ENCODE peak calls at places on chromosomes 7 and 10, in nine cellular contexts. X is heart right ventricle, R is astrocyte of the spinal cord, Y is lower leg skin, U is dorsolateral prefrontal cortex, Z is WERI-Rb-1, O is osteoblast, Q is iPS DF 6.9, N is mesendoderm. P is an unnamed sample.

GRCh38 chr7:143884978-143885559 is 16.9 kb downstream of the TCAF1 start:
- DNase-seq in X (peak), R (peak), Y (peak), U (peak), Z (peak), O (peak), Q (no peak), N (peak), P (peak)

GRCh38 chr7:155426543-155427410 is 31.2 kb upstream of the EN2 start:
- DNase-seq in X (no peak), R (no peak), Y (no peak), U (no peak), Z (no peak), O (no peak), Q (no peak), N (no peak), P (peak)

GRCh38 chr7:116305485-116306408 is 95.4 kb downstream of the TES start:
- DNase-seq in X (no peak), R (peak), Y (no peak), U (no peak), Z (no peak), O (no peak), Q (no peak), N (peak), P (no peak)

GRCh38 chr10:62384057-62384446 is 9.9 kb downstream of the ZNF365 start:
- DNase-seq in X (no peak), R (peak), Y (no peak), U (no peak), Z (no peak), O (peak), Q (no peak), N (no peak), P (no peak)

GRCh38 chr10:1643911-1644810 is 93.2 kb downstream of the ADARB2 start:
- DNase-seq in X (no peak), R (no peak), Y (no peak), U (no peak), Z (no peak), O (peak), Q (no peak), N (no peak), P (no peak)

GRCh38 chr10:127935115-127935561 is 28.2 kb downstream of the PTPRE start:
- DNase-seq in X (no peak), R (peak), Y (peak), U (peak), Z (no peak), O (no peak), Q (no peak), N (no peak), P (no peak)

GRCh38 chr7:152341039-152341913 is 94.5 kb downstream of the KMT2C start:
- DNase-seq in X (no peak), R (peak), Y (no peak), U (no peak), Z (peak), O (peak), Q (no peak), N (peak), P (no peak)

GRCh38 chr7:142815099-142815498 is 39.8 kb upstream of the EPHB6 start:
- DNase-seq in X (no peak), R (no peak), Y (no peak), U (no peak), Z (peak), O (no peak), Q (no peak), N (no peak), P (no peak)

GRCh38 chr10:74672430-74672829 is 154.0 kb upstream of the KAT6B start:
- DNase-seq in X (no peak), R (no peak), Y (no peak), U (no peak), Z (no peak), O (no peak), Q (no peak), N (no peak), P (no peak)

GRCh38 chr10:119680668-119681070 is 29.5 kb downstream of the BAG3 start:
- DNase-seq in X (no peak), R (peak), Y (no peak), U (no peak), Z (no peak), O (no peak), Q (no peak), N (no peak), P (no peak)

GRCh38 chr10:104406715-104407517 is 53.3 kb downstream of the CFAP58 start:
- DNase-seq in X (no peak), R (peak), Y (no peak), U (no peak), Z (no peak), O (no peak), Q (no peak), N (peak), P (no peak)

GRCh38 chr10:74901240-74901827 is 74.9 kb downstream of the KAT6B start:
- DNase-seq in X (no peak), R (no peak), Y (no peak), U (no peak), Z (no peak), O (no peak), Q (no peak), N (no peak), P (no peak)

GRCh38 chr10:79052311-79053080 is 16.3 kb upstream of the ZMIZ1 start:
- DNase-seq in X (no peak), R (no peak), Y (peak), U (peak), Z (no peak), O (peak), Q (no peak), N (peak), P (peak)

GRCh38 chr10:33731322-33731721 is 396.9 kb upstream of the NRP1 start:
- DNase-seq in X (no peak), R (no peak), Y (no peak), U (no peak), Z (no peak), O (no peak), Q (no peak), N (no peak), P (no peak)

GRCh38 chr10:7243873-7244272 is 167.0 kb downstream of the SFMBT2 start:
- DNase-seq in X (no peak), R (no peak), Y (no peak), U (no peak), Z (no peak), O (no peak), Q (no peak), N (no peak), P (no peak)

GRCh38 chr10:114389429-114389828 is 14.9 kb downstream of the AFAP1L2 start:
- DNase-seq in X (no peak), R (peak), Y (no peak), U (no peak), Z (no peak), O (no peak), Q (no peak), N (no peak), P (no peak)

GRCh38 chr7:30694774-30695721 is 12.8 kb upstream of the CRHR2 start:
- DNase-seq in X (no peak), R (no peak), Y (no peak), U (no peak), Z (no peak), O (peak), Q (no peak), N (peak), P (peak)

GRCh38 chr10:130038019-130038555 is 72.5 kb downstream of the C10orf143 start:
- DNase-seq in X (no peak), R (no peak), Y (peak), U (no peak), Z (no peak), O (no peak), Q (no peak), N (no peak), P (no peak)

GRCh38 chr10:24820616-24821015 is 96.9 kb upstream of the ARHGAP21 start:
- DNase-seq in X (no peak), R (no peak), Y (no peak), U (no peak), Z (no peak), O (no peak), Q (no peak), N (no peak), P (no peak)

GRCh38 chr7:48246073-48246472 is 74.8 kb downstream of the ABCA13 start:
- DNase-seq in X (no peak), R (peak), Y (no peak), U (no peak), Z (no peak), O (no peak), Q (no peak), N (no peak), P (no peak)

GRCh38 chr7:30655096-30655970 is 26.9 kb downstream of the CRHR2 start:
- DNase-seq in X (no peak), R (no peak), Y (peak), U (peak), Z (no peak), O (peak), Q (no peak), N (no peak), P (peak)

GRCh38 chr10:89301231-89301630 is 615 bp upstream of the IFIT2 start:
- DNase-seq in X (no peak), R (peak), Y (no peak), U (no peak), Z (no peak), O (peak), Q (no peak), N (no peak), P (no peak)

GRCh38 chr7:32033006-32033405 is 37.2 kb downstream of the PDE1C start:
- DNase-seq in X (no peak), R (no peak), Y (no peak), U (no peak), Z (no peak), O (no peak), Q (no peak), N (peak), P (no peak)

DNA sequence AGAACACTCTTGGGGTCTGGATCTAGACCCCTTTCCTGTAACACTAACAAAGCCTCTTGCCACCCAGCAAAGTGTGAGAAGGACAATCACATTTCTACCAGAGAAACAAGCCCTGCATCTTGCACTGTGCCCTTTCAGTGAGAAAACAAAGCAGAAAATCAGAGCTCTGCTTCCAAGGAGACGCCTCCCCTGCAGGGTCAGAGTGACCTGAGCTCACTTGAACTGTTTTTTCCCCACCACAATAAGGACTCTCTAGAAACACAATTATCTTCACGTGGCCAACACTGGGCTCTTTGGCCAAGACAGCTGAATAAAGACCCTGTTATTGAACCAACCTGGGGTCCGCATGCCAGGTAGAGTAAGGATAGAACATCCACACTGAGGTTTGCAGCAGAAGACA is 30.1 kb upstream of the PRLHR start:
- DNase-seq in X (no peak), R (no peak), Y (no peak), U (no peak), Z (no peak), O (no peak), Q (no peak), N (no peak), P (no peak)
- H3K4me3 ChIP-seq in X (no peak), R (no peak), Y (no peak), U (no peak), Z (no peak), O (no peak), Q (no peak), N (no peak), P (no peak)

GRCh38 chr7:136874393-136875032 is 6.1 kb downstream of the CHRM2 start:
- DNase-seq in X (no peak), R (peak), Y (no peak), U (no peak), Z (peak), O (no peak), Q (no peak), N (peak), P (no peak)

GRCh38 chr7:136869991-136870798 is 1.7 kb downstream of the CHRM2 start:
- DNase-seq in X (peak), R (peak), Y (no peak), U (peak), Z (peak), O (peak), Q (no peak), N (peak), P (peak)

GRCh38 chr7:136869006-136869961 is 832 bp downstream of the CHRM2 start:
- DNase-seq in X (peak), R (peak), Y (peak), U (peak), Z (peak), O (peak), Q (no peak), N (peak), P (peak)

GRCh38 chr7:136868496-136869005 is at the start of gene CHRM2:
- DNase-seq in X (peak), R (peak), Y (no peak), U (peak), Z (peak), O (peak), Q (no peak), N (peak), P (no peak)

GRCh38 chr7:136870799-136871487 is 2.5 kb downstream of the CHRM2 start:
- DNase-seq in X (peak), R (peak), Y (no peak), U (no peak), Z (peak), O (peak), Q (no peak), N (peak), P (no peak)
- H3K4me3 ChIP-seq in X (peak), R (peak), Y (no peak), U (peak), Z (peak), O (peak), Q (peak), N (no peak), P (no peak)

GRCh38 chr7:129781128-129781855 is 169.8 kb downstream of the NRF1 start:
- DNase-seq in X (no peak), R (no peak), Y (no peak), U (no peak), Z (peak), O (peak), Q (no peak), N (no peak), P (no peak)
- H3K4me3 ChIP-seq in X (no peak), R (no peak), Y (peak), U (peak), Z (peak), O (no peak), Q (peak), N (no peak), P (no peak)

GRCh38 chr10:69382382-69383117 is 34.2 kb downstream of the TACR2 start:
- DNase-seq in X (no peak), R (peak), Y (no peak), U (no peak), Z (no peak), O (peak), Q (no peak), N (no peak), P (no peak)

GRCh38 chr10:69384320-69384719 is 32.4 kb downstream of the TACR2 start:
- DNase-seq in X (no peak), R (no peak), Y (no peak), U (no peak), Z (no peak), O (peak), Q (no peak), N (no peak), P (no peak)

GRCh38 chr10:69385454-69386350 is 31.0 kb downstream of the TACR2 start:
- DNase-seq in X (no peak), R (no peak), Y (no peak), U (no peak), Z (peak), O (peak), Q (no peak), N (no peak), P (no peak)

GRCh38 chr10:69379800-69380199 is 36.9 kb downstream of the TACR2 start:
- DNase-seq in X (no peak), R (no peak), Y (no peak), U (no peak), Z (no peak), O (no peak), Q (no peak), N (no peak), P (no peak)

GRCh38 chr10:69383485-69384089 is 33.1 kb downstream of the TACR2 start:
- DNase-seq in X (peak), R (peak), Y (no peak), U (no peak), Z (peak), O (peak), Q (no peak), N (peak), P (no peak)
- H3K4me3 ChIP-seq in X (no peak), R (no peak), Y (no peak), U (no peak), Z (no peak), O (no peak), Q (no peak), N (no peak), P (no peak)